ENCODE peak calls at places on chromosomes 4 and X, in seven cellular contexts. One of them, this sample, is unnamed.
A peak's percentile ranks its signal among the peaks of the same experiment; 100 is the strongest.

GRCh38 chrX:72568406-72569092 is 4.1 kb downstream of the HDAC8 start:
- DNase-seq in GM12891: no peak
- DNase-seq in GM12892: no peak
- DNase-seq in GM12878: no peak
- DNase-seq in HepG2: no peak
- DNase-seq in H1: no peak
- DNase-seq in SK-N-SH: no peak
- DNase-seq in this sample: no peak

GRCh38 chr4:39319678-39320077 is 46.5 kb downstream of the RFC1 start:
- DNase-seq in GM12891: no peak
- DNase-seq in GM12892: no peak
- DNase-seq in GM12878: no peak
- DNase-seq in HepG2: peak; percentile 38
- DNase-seq in H1: no peak
- DNase-seq in SK-N-SH: peak; percentile 4
- DNase-seq in this sample: no peak

GRCh38 chr4:78136109-78137081 is 79.3 kb downstream of the FRAS1 start:
- DNase-seq in GM12891: no peak
- DNase-seq in GM12892: no peak
- DNase-seq in GM12878: no peak
- DNase-seq in HepG2: peak; percentile 92
- DNase-seq in H1: no peak
- DNase-seq in SK-N-SH: no peak
- DNase-seq in this sample: no peak

GRCh38 chr4:133152801-133153526 is 3.9 kb downstream of the PCDH10 start:
- DNase-seq in GM12891: no peak
- DNase-seq in GM12892: no peak
- DNase-seq in GM12878: no peak
- DNase-seq in HepG2: no peak
- DNase-seq in H1: no peak
- DNase-seq in SK-N-SH: no peak
- DNase-seq in this sample: no peak

GRCh38 chr4:120232050-120232449 is 165.4 kb upstream of the MAD2L1 start:
- DNase-seq in GM12891: no peak
- DNase-seq in GM12892: no peak
- DNase-seq in GM12878: no peak
- DNase-seq in HepG2: no peak
- DNase-seq in H1: no peak
- DNase-seq in SK-N-SH: no peak
- DNase-seq in this sample: no peak

GRCh38 chr4:153112071-153112460 is 92.2 kb upstream of the TRIM2 start:
- DNase-seq in GM12891: no peak
- DNase-seq in GM12892: no peak
- DNase-seq in GM12878: no peak
- DNase-seq in HepG2: no peak
- DNase-seq in H1: no peak
- DNase-seq in SK-N-SH: no peak
- DNase-seq in this sample: no peak

GRCh38 chr4:107870916-107871786 is 46.4 kb downstream of the SGMS2 start:
- DNase-seq in GM12891: no peak
- DNase-seq in GM12892: no peak
- DNase-seq in GM12878: no peak
- DNase-seq in HepG2: peak; percentile 14
- DNase-seq in H1: no peak
- DNase-seq in SK-N-SH: no peak
- DNase-seq in this sample: no peak

GRCh38 chr4:148834804-148835598 is 392.8 kb upstream of the NR3C2 start:
- DNase-seq in GM12891: no peak
- DNase-seq in GM12892: no peak
- DNase-seq in GM12878: no peak
- DNase-seq in HepG2: no peak
- DNase-seq in H1: no peak
- DNase-seq in SK-N-SH: no peak
- DNase-seq in this sample: no peak

GRCh38 chrX:125298871-125299270 is 20.8 kb upstream of the TEX13C start:
- DNase-seq in GM12891: no peak
- DNase-seq in GM12892: no peak
- DNase-seq in GM12878: no peak
- DNase-seq in HepG2: no peak
- DNase-seq in H1: no peak
- DNase-seq in SK-N-SH: no peak
- DNase-seq in this sample: no peak

GRCh38 chr4:73947239-73947985 is 34.4 kb downstream of the PF4 start:
- DNase-seq in GM12891: no peak
- DNase-seq in GM12892: no peak
- DNase-seq in GM12878: no peak
- DNase-seq in HepG2: no peak
- DNase-seq in H1: no peak
- DNase-seq in SK-N-SH: no peak
- DNase-seq in this sample: no peak

GRCh38 chr4:70841951-70842350 is 2.3 kb upstream of the GRSF1 start:
- DNase-seq in GM12891: no peak
- DNase-seq in GM12892: no peak
- DNase-seq in GM12878: no peak
- DNase-seq in HepG2: no peak
- DNase-seq in H1: no peak
- DNase-seq in SK-N-SH: no peak
- DNase-seq in this sample: no peak

GRCh38 chr4:166308589-166308988 is 435.6 kb downstream of the TLL1 start:
- DNase-seq in GM12891: no peak
- DNase-seq in GM12892: no peak
- DNase-seq in GM12878: no peak
- DNase-seq in HepG2: no peak
- DNase-seq in H1: no peak
- DNase-seq in SK-N-SH: no peak
- DNase-seq in this sample: no peak

GRCh38 chrX:21974011-21974385 is 33.5 kb downstream of the SMS start:
- DNase-seq in GM12891: no peak
- DNase-seq in GM12892: no peak
- DNase-seq in GM12878: peak; percentile 17
- DNase-seq in HepG2: no peak
- DNase-seq in H1: no peak
- DNase-seq in SK-N-SH: no peak
- DNase-seq in this sample: no peak

GRCh38 chr4:178068136-178068535 is 625.9 kb upstream of the AGA start:
- DNase-seq in GM12891: no peak
- DNase-seq in GM12892: no peak
- DNase-seq in GM12878: no peak
- DNase-seq in HepG2: no peak
- DNase-seq in H1: no peak
- DNase-seq in SK-N-SH: no peak
- DNase-seq in this sample: no peak

GRCh38 chrX:75228854-75229253 is 45.0 kb upstream of the UPRT start:
- DNase-seq in GM12891: no peak
- DNase-seq in GM12892: no peak
- DNase-seq in GM12878: no peak
- DNase-seq in HepG2: no peak
- DNase-seq in H1: no peak
- DNase-seq in SK-N-SH: no peak
- DNase-seq in this sample: no peak

GRCh38 chr4:76964769-76965168 is 15.2 kb downstream of the SEPTIN11 start:
- DNase-seq in GM12891: no peak
- DNase-seq in GM12892: no peak
- DNase-seq in GM12878: no peak
- DNase-seq in HepG2: no peak
- DNase-seq in H1: no peak
- DNase-seq in SK-N-SH: no peak
- DNase-seq in this sample: no peak

GRCh38 chr4:182885738-182886077 is 31.5 kb downstream of the DCTD start:
- DNase-seq in GM12891: no peak
- DNase-seq in GM12892: no peak
- DNase-seq in GM12878: no peak
- DNase-seq in HepG2: no peak
- DNase-seq in H1: no peak
- DNase-seq in SK-N-SH: no peak
- DNase-seq in this sample: no peak

GRCh38 chrX:17527135-17527701 is 152.2 kb downstream of the NHS start:
- DNase-seq in GM12891: no peak
- DNase-seq in GM12892: no peak
- DNase-seq in GM12878: no peak
- DNase-seq in HepG2: no peak
- DNase-seq in H1: no peak
- DNase-seq in SK-N-SH: no peak
- DNase-seq in this sample: no peak

GRCh38 chr4:143099693-143100092 is 85.0 kb upstream of the USP38 start:
- DNase-seq in GM12891: no peak
- DNase-seq in GM12892: no peak
- DNase-seq in GM12878: no peak
- DNase-seq in HepG2: no peak
- DNase-seq in H1: no peak
- DNase-seq in SK-N-SH: no peak
- DNase-seq in this sample: no peak

GRCh38 chrX:103437147-103437873 is 61.0 kb downstream of the BEX3 start:
- DNase-seq in GM12891: no peak
- DNase-seq in GM12892: no peak
- DNase-seq in GM12878: no peak
- DNase-seq in HepG2: no peak
- DNase-seq in H1: no peak
- DNase-seq in SK-N-SH: no peak
- DNase-seq in this sample: no peak
- TF ChIP-seq TAF1 in GM12891: no peak
- TF ChIP-seq TAF1 in GM12892: no peak
- TF ChIP-seq TAF1 in GM12878: no peak
- TF ChIP-seq TAF1 in HepG2: no peak
- TF ChIP-seq TAF1 in H1: no peak
- TF ChIP-seq TAF1 in SK-N-SH: no peak
- TF ChIP-seq TAF1 in this sample: no peak

DNA sequence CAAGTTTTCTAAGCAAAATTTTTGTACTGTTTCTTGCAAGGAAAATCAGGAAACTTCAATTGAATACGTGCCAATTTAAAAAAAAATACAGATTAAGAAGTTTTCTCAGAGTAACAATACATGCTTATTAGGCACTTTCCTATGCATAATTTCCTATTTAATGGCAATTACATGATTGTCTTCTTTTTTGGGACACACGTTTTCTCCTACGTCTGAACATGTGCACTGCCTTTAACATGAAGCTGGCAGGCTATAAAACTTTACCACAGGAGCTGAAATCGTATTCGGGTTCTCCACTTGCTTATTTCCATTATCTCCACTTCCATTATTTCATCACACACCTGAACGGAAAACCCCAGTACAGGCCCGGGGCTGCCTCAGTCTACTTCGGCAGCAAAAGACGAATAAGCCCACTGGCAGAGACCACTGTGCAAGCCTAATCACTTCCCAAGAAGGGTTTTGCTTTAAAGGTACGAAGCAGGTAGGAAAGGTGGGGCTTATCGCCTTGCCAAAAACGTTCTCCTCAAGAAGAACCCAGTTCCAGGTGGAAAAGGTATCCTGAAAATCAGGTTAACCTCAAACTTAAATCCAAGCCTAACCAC is 573 bp downstream of the RCHY1 start:
- DNase-seq in GM12891: no peak
- DNase-seq in GM12892: no peak
- DNase-seq in GM12878: no peak
- DNase-seq in HepG2: no peak
- DNase-seq in H1: no peak
- DNase-seq in SK-N-SH: no peak
- DNase-seq in this sample: no peak
- TF ChIP-seq TAF1 in GM12891: no peak
- TF ChIP-seq TAF1 in GM12892: no peak
- TF ChIP-seq TAF1 in GM12878: no peak
- TF ChIP-seq TAF1 in HepG2: no peak
- TF ChIP-seq TAF1 in H1: no peak
- TF ChIP-seq TAF1 in SK-N-SH: no peak
- TF ChIP-seq TAF1 in this sample: no peak

GRCh38 chr4:57193996-57194675 is 84.0 kb upstream of the IGFBP7 start:
- DNase-seq in GM12891: no peak
- DNase-seq in GM12892: no peak
- DNase-seq in GM12878: no peak
- DNase-seq in HepG2: no peak
- DNase-seq in H1: no peak
- DNase-seq in SK-N-SH: no peak
- DNase-seq in this sample: no peak

GRCh38 chr4:57190651-57191481 is 80.7 kb upstream of the IGFBP7 start:
- DNase-seq in GM12891: peak; percentile 20
- DNase-seq in GM12892: no peak
- DNase-seq in GM12878: no peak
- DNase-seq in HepG2: peak; percentile 18
- DNase-seq in H1: peak; percentile 57
- DNase-seq in SK-N-SH: peak; percentile 49
- DNase-seq in this sample: peak; percentile 70

GRCh38 chr4:57195622-57196021 is 85.4 kb upstream of the IGFBP7 start:
- DNase-seq in GM12891: no peak
- DNase-seq in GM12892: no peak
- DNase-seq in GM12878: no peak
- DNase-seq in HepG2: no peak
- DNase-seq in H1: no peak
- DNase-seq in SK-N-SH: no peak
- DNase-seq in this sample: no peak

GRCh38 chr4:57191523-57192034 is 81.4 kb upstream of the IGFBP7 start:
- DNase-seq in GM12891: no peak
- DNase-seq in GM12892: no peak
- DNase-seq in GM12878: no peak
- DNase-seq in HepG2: no peak
- DNase-seq in H1: peak; percentile 49
- DNase-seq in SK-N-SH: no peak
- DNase-seq in this sample: no peak

DNA sequence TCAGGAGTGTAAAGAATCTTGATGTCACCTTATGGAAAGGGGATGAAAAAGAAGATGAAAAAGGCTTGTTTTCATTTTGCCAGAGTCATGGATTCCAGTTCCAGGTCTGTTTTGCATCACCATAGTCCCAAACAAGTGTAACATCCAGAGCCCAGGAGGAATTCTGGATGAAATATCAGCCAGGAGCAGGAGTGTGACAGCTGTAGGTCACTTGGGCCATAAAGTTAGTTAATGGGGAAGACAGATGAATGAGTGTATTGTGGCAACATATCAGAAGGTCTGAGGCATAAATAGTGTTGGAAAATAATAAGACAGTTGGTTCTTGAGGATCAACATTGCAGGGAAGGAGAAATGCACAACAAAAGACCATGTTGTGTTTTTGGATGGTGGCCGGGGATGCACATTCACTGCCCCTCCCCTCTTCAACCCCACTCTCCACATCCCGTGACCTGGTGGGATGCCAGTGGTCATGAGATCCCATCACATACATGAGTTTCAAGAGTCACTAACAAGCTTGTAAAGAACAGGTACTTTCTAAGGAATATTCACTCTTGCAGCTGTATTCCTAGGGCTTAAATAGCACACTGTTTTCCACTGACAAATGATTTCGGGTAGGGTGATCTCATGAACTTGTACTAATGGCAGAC is 83.1 kb upstream of the IGFBP7 start:
- DNase-seq in GM12891: no peak
- DNase-seq in GM12892: no peak
- DNase-seq in GM12878: no peak
- DNase-seq in HepG2: no peak
- DNase-seq in H1: no peak
- DNase-seq in SK-N-SH: no peak
- DNase-seq in this sample: no peak
- TF ChIP-seq TAF1 in GM12891: no peak
- TF ChIP-seq TAF1 in GM12892: no peak
- TF ChIP-seq TAF1 in GM12878: no peak
- TF ChIP-seq TAF1 in HepG2: no peak
- TF ChIP-seq TAF1 in H1: no peak
- TF ChIP-seq TAF1 in SK-N-SH: no peak
- TF ChIP-seq TAF1 in this sample: no peak

DNA sequence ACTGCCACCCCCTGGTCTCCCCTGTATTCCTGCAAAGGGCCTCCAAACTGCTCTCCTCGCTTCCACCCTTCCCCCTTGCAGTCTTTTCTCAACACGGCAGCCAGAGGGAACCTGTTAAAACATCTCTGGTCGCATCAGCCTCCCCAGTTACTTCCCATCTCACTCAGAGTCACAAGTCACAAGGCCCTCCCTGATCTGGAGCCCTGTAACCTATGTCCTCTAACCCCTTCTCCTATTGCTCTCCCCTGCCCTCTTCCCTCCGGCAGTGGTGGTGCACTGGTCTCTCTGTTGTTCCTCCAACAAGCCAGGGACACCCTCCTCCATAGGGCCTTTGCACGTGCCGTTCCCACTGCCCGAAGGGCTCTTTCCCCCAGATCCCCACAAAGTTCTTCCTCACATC is 73.2 kb downstream of the SH3KBP1 start:
- DNase-seq in GM12891: no peak
- DNase-seq in GM12892: no peak
- DNase-seq in GM12878: no peak
- DNase-seq in HepG2: peak; percentile 2
- DNase-seq in H1: peak; percentile 5
- DNase-seq in SK-N-SH: no peak
- DNase-seq in this sample: no peak
- TF ChIP-seq TAF1 in GM12891: no peak
- TF ChIP-seq TAF1 in GM12892: no peak
- TF ChIP-seq TAF1 in GM12878: no peak
- TF ChIP-seq TAF1 in HepG2: no peak
- TF ChIP-seq TAF1 in H1: no peak
- TF ChIP-seq TAF1 in SK-N-SH: no peak
- TF ChIP-seq TAF1 in this sample: no peak

This sample was measured in K562.